ENCODE peak calls at places on chromosomes 3 and 15, in ten cellular contexts. M is Peyer's patch, Z is OCI-LY7, K is A549, W is left ventricle myocardium inferior, B is brain microvascular endothelial cell, I is stomach, E is lung, J is heart right ventricle, F is psoas muscle. D is an unnamed sample.

GRCh38 chr15:31328425-31328998 is 1.9 kb downstream of the KLF13 start:
- DNase-seq in M (no peak), Z (peak), K (peak), W (peak), B (peak), I (no peak), E (no peak), J (no peak), F (no peak), D (no peak)

GRCh38 chr15:45180648-45181436 is 6.9 kb downstream of the SHF start:
- DNase-seq in M (no peak), Z (no peak), K (no peak), W (no peak), B (no peak), I (no peak), E (no peak), J (no peak), F (no peak), D (no peak)

GRCh38 chr3:45910892-45911291 is 24.5 kb downstream of the CCR9 start:
- DNase-seq in M (no peak), Z (no peak), K (no peak), W (no peak), B (no peak), I (no peak), E (no peak), J (no peak), F (no peak), D (no peak)

GRCh38 chr15:35507932-35508638 is 37.9 kb downstream of the DPH6 start:
- DNase-seq in M (no peak), Z (no peak), K (no peak), W (no peak), B (no peak), I (no peak), E (no peak), J (no peak), F (no peak), D (no peak)

GRCh38 chr3:177330771-177331170 is 133.5 kb upstream of the TBL1XR1 start:
- DNase-seq in M (no peak), Z (no peak), K (no peak), W (no peak), B (no peak), I (no peak), E (no peak), J (no peak), F (no peak), D (no peak)

GRCh38 chr3:146222204-146223046 is 28.5 kb downstream of the PLSCR4 start:
- DNase-seq in M (peak), Z (no peak), K (peak), W (no peak), B (peak), I (no peak), E (no peak), J (no peak), F (no peak), D (no peak)

GRCh38 chr15:70248116-70249025 is 150.7 kb upstream of the TLE3 start:
- DNase-seq in M (no peak), Z (no peak), K (no peak), W (no peak), B (no peak), I (no peak), E (no peak), J (no peak), F (peak), D (no peak)

GRCh38 chr15:47603026-47603425 is 114.3 kb upstream of the SEMA6D start:
- DNase-seq in M (no peak), Z (no peak), K (no peak), W (no peak), B (peak), I (no peak), E (no peak), J (no peak), F (no peak), D (no peak)

GRCh38 chr3:136070334-136070733 is 104.8 kb downstream of the PPP2R3A start:
- DNase-seq in M (no peak), Z (no peak), K (no peak), W (no peak), B (peak), I (no peak), E (no peak), J (no peak), F (no peak), D (peak)

DNA sequence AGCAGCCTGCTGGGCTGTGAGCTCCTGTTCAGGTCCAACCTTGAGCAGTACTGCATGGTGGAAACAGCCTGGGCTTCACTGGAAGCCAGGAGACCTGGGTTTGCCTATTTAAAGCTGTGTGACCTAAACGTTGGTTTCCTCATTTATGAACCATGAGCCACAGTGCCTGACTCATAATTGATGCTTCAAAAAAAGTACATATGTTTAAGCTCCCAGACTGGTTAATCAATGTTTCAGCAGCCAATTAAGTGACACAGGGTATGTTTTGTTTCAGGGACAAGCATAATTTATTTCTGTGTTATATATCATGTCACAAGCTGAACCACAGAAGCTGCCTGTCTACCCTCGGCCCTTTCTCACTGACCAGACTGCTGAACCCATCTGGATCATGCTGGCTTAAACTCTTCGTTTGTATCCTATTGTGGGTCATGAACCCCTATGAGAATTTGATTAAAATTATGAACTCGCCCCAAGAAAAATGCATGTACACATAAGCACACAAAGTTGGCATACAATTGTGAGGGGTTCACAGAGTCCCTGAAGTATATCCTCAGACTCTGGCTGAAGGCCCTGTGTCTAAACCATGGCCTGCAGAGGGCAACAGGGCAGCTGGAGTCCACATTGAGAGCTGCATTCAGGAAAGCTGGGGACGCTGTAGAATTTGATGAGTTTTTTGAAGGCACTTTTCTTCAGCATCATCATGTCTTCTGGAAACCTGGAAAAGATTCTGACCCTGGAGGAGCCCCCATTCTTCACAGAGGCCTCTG is 23.7 kb downstream of the HDC start:
- DNase-seq in M (no peak), Z (no peak), K (no peak), W (no peak), B (peak), I (no peak), E (no peak), J (no peak), F (no peak), D (no peak)
- H3K27ac ChIP-seq in M (no peak), Z (no peak), K (no peak), W (no peak), B (no peak), I (no peak), E (no peak), J (no peak), F (no peak), D (no peak)

GRCh38 chr3:35946857-35947514 is 307.7 kb downstream of the ARPP21 start:
- DNase-seq in M (peak), Z (no peak), K (no peak), W (no peak), B (no peak), I (no peak), E (no peak), J (no peak), F (no peak), D (no peak)
- TF ChIP-seq CTCF in M (no peak), Z (peak), K (no peak), W (no peak), B (no peak), I (no peak), E (no peak), J (no peak), F (no peak), D (no peak)

GRCh38 chr15:64004582-64004981 is 41.7 kb downstream of the DAPK2 start:
- DNase-seq in M (peak), Z (no peak), K (peak), W (no peak), B (no peak), I (peak), E (no peak), J (no peak), F (no peak), D (no peak)

GRCh38 chr15:64006642-64007041 is 39.6 kb downstream of the DAPK2 start:
- DNase-seq in M (no peak), Z (no peak), K (no peak), W (no peak), B (no peak), I (peak), E (no peak), J (no peak), F (peak), D (no peak)

GRCh38 chr15:64001148-64001547 is 45.1 kb downstream of the DAPK2 start:
- DNase-seq in M (no peak), Z (no peak), K (no peak), W (no peak), B (no peak), I (no peak), E (no peak), J (no peak), F (no peak), D (no peak)

GRCh38 chr15:64003182-64003581 is 43.1 kb downstream of the DAPK2 start:
- DNase-seq in M (no peak), Z (no peak), K (no peak), W (no peak), B (no peak), I (no peak), E (no peak), J (no peak), F (no peak), D (no peak)

DNA sequence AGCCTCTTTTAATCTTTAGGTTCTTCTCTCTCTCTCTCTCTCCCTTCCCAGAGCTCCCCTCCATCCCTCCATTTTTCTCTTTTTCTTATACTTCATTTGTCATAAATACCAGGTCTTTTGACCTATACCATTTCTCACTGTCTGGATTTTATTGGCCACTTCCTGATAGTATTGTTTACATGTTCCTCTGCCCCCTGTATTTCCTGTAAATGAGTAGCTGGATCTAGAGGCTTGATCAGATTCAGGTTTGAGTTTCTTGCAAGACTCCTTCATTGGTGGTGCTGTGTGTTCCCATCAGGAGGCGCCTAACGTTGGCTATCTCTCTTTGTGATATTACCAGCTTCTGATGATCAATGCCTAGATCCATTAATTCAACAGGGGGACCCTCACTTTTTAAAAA is 42.2 kb downstream of the DAPK2 start:
- DNase-seq in M (no peak), Z (no peak), K (peak), W (no peak), B (no peak), I (no peak), E (no peak), J (no peak), F (no peak), D (no peak)
- H3K27ac ChIP-seq in M (peak), Z (no peak), K (peak), W (peak), B (no peak), I (peak), E (no peak), J (no peak), F (peak), D (no peak)

GRCh38 chr3:144175644-144176425 is 204.2 kb downstream of the DIPK2A start:
- DNase-seq in M (no peak), Z (no peak), K (no peak), W (no peak), B (no peak), I (no peak), E (no peak), J (no peak), F (no peak), D (no peak)
- TF ChIP-seq CTCF in M (no peak), Z (no peak), K (no peak), W (no peak), B (no peak), I (no peak), E (no peak), J (no peak), F (no peak), D (no peak)

GRCh38 chr3:71060536-71060935 is 523.0 kb downstream of the FOXP1 start:
- DNase-seq in M (no peak), Z (no peak), K (no peak), W (no peak), B (no peak), I (no peak), E (no peak), J (no peak), F (no peak), D (no peak)

GRCh38 chr3:71055602-71056001 is 527.9 kb downstream of the FOXP1 start:
- DNase-seq in M (no peak), Z (no peak), K (peak), W (no peak), B (no peak), I (no peak), E (no peak), J (no peak), F (no peak), D (no peak)

GRCh38 chr3:71054312-71054711 is 529.2 kb downstream of the FOXP1 start:
- DNase-seq in M (no peak), Z (no peak), K (no peak), W (no peak), B (no peak), I (no peak), E (no peak), J (no peak), F (no peak), D (no peak)

GRCh38 chr3:71056327-71056726 is 527.2 kb downstream of the FOXP1 start:
- DNase-seq in M (no peak), Z (no peak), K (no peak), W (no peak), B (no peak), I (no peak), E (no peak), J (no peak), F (no peak), D (no peak)

DNA sequence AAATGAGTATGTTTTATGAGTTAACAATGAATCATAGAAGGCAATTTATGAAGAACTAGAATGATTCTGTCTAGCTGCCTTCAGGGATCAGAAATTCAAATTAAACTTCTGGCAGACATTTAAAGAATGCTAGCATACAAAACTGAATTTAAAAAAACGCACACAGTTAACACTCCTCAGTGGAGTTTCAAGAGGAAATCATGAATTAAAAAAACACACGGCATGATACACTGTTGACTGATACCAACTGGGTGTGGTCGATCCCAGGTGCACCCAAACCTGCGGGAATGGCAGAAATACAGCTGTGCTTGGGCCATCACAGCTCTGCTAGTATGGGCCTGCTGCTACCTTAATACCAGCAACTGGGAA is 526.0 kb downstream of the FOXP1 start:
- DNase-seq in M (no peak), Z (no peak), K (no peak), W (no peak), B (no peak), I (no peak), E (no peak), J (no peak), F (no peak), D (no peak)
- H3K27ac ChIP-seq in M (peak), Z (no peak), K (peak), W (peak), B (peak), I (peak), E (peak), J (peak), F (no peak), D (no peak)

DNA sequence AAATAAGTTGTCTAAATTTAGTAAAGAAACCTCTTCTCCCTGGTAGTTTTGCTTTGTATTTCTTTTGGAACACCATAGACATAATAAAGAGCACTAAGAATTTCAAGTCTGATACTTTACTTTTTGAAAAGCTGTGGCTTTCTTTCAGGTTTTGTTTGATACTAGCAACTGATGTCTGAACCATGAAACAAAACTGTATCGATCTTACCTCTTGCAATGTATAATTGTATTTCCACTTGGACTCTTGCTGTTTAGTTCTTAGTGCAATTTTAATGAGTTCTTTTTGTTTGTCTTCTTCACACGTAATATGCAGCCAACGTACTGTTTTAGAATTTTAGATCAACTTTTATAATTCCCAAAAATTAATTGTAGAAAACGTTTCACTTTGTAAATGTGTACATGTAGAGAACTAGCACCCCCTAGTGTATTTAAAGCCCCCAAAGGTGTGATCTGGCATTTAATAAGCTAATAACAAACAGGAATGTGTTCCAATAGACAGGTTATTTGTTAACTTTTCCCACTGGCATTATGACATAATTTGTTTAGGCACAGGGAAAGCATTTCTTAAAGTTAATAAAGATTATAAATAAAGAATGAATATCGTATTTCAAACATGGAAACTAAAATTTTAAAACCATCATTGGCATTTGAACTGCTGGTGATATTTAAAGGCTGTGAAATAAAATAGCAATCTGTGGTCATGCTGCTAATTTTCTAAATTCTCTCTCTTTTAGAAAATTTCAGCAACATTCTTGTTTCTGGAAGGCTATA is 289.1 kb upstream of the DNAJC19 start:
- DNase-seq in M (no peak), Z (peak), K (no peak), W (no peak), B (no peak), I (no peak), E (no peak), J (no peak), F (no peak), D (no peak)
- TF ChIP-seq CTCF in M (no peak), Z (peak), K (no peak), W (peak), B (peak), I (no peak), E (no peak), J (peak), F (peak), D (peak)

GRCh38 chr3:62246094-62246493 is 127.3 kb downstream of the FEZF2 start:
- DNase-seq in M (no peak), Z (no peak), K (no peak), W (no peak), B (no peak), I (no peak), E (no peak), J (no peak), F (no peak), D (no peak)

GRCh38 chr3:62246985-62247384 is 126.4 kb downstream of the FEZF2 start:
- DNase-seq in M (no peak), Z (no peak), K (no peak), W (no peak), B (no peak), I (no peak), E (no peak), J (no peak), F (no peak), D (no peak)

GRCh38 chr3:62241279-62241678 is 132.1 kb downstream of the FEZF2 start:
- DNase-seq in M (no peak), Z (no peak), K (no peak), W (no peak), B (no peak), I (no peak), E (no peak), J (no peak), F (no peak), D (no peak)

GRCh38 chr3:62238431-62238830 is 134.9 kb downstream of the FEZF2 start:
- DNase-seq in M (no peak), Z (no peak), K (no peak), W (no peak), B (no peak), I (no peak), E (no peak), J (no peak), F (no peak), D (no peak)

GRCh38 chr3:62242846-62243245 is 130.5 kb downstream of the FEZF2 start:
- DNase-seq in M (no peak), Z (no peak), K (no peak), W (no peak), B (no peak), I (no peak), E (no peak), J (no peak), F (no peak), D (no peak)
- H3K27ac ChIP-seq in M (no peak), Z (no peak), K (no peak), W (no peak), B (no peak), I (no peak), E (no peak), J (no peak), F (no peak), D (peak)

GRCh38 chr3:67361770-67362169 is 292.6 kb downstream of the SUCLG2 start:
- DNase-seq in M (no peak), Z (no peak), K (no peak), W (no peak), B (no peak), I (no peak), E (no peak), J (no peak), F (no peak), D (no peak)

GRCh38 chr3:67362686-67363085 is 291.7 kb downstream of the SUCLG2 start:
- DNase-seq in M (no peak), Z (no peak), K (no peak), W (no peak), B (peak), I (no peak), E (no peak), J (no peak), F (no peak), D (no peak)

GRCh38 chr3:67361323-67361722 is 293.1 kb downstream of the SUCLG2 start:
- DNase-seq in M (no peak), Z (no peak), K (no peak), W (no peak), B (no peak), I (no peak), E (no peak), J (no peak), F (no peak), D (no peak)

DNA sequence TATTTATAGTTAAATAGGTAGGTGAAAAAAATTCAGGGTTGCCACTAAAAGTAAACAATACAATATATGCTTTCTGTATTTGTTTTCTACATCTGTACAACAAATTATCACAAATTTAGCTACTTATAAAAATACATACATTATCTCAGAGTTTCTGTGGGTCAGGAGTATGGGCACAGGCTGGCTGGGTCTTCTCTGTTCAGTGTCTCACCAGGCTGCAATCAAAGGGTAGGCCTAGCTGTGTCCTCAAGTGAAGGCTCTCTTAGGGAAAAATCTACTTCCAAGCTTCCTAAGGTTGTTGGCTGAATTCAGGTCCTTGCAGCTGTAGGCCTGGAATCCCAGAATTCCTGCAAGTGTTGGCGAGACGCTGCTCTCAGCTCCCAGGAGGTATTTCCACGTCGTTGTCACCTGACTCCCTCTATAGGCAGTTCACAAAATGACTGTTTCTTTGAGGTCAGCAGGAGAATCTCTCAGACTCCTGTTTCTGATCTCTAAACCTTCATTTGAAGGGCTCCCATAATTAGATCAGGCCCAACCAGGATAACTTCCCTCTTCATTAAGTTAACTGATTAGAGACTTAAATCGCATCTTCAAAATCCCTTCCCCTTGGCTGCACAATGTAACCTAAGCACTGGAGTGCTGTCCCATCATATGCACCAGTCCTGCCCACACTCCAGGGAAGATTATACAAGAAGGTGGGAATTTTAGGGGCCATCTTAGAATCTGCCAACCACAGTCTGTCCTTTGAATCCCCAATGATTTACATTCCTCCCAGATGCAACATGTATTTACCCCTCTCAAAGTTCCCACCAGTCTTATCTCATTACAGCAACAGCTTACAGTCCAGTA is 296.6 kb downstream of the SUCLG2 start:
- DNase-seq in M (no peak), Z (peak), K (peak), W (no peak), B (peak), I (no peak), E (no peak), J (no peak), F (no peak), D (no peak)
- TF ChIP-seq CTCF in M (peak), Z (peak), K (peak), W (peak), B (peak), I (no peak), E (peak), J (peak), F (peak), D (peak)